ENCODE peak calls at places on chromosomes 5 and 9, in five cellular contexts. G, K, N, Y and P are unnamed samples. For H3K4me1, the result is how much of the 10 kb centered on the place peaks cover.

GRCh38 chr9:87445646-87446045 is 52.0 kb upstream of the DAPK1 start:
- DNase-seq in G (peak), K (no peak), N (peak), Y (no peak), P (no peak)

GRCh38 chr5:162372265-162372664 is 304.7 kb downstream of the GABRG2 start:
- DNase-seq in G (no peak), K (no peak), N (no peak), Y (no peak), P (no peak)

GRCh38 chr5:74433255-74434123 is 207.0 kb downstream of the ENC1 start:
- DNase-seq in G (no peak), K (no peak), N (no peak), Y (no peak), P (no peak)

GRCh38 chr9:129671519-129671918 is 6.1 kb downstream of the PRRX2 start:
- DNase-seq in G (no peak), K (no peak), N (no peak), Y (no peak), P (no peak)

GRCh38 chr9:70229579-70229978 is 29.2 kb upstream of the SMC5 start:
- DNase-seq in G (no peak), K (no peak), N (no peak), Y (no peak), P (no peak)

GRCh38 chr5:32298056-32298420 is 14.7 kb downstream of the MTMR12 start:
- DNase-seq in G (no peak), K (no peak), N (no peak), Y (no peak), P (no peak)

GRCh38 chr5:179051784-179052183 is 8.4 kb upstream of the ZNF354C start:
- DNase-seq in G (no peak), K (no peak), N (no peak), Y (no peak), P (no peak)

GRCh38 chr9:74570879-74571512 is 73.9 kb downstream of the RORB start:
- DNase-seq in G (no peak), K (no peak), N (no peak), Y (no peak), P (no peak)

GRCh38 chr5:179619776-179620175 is 3.7 kb downstream of the HNRNPH1 start:
- DNase-seq in G (no peak), K (no peak), N (no peak), Y (no peak), P (no peak)

GRCh38 chr5:117805058-117805457 is 1183.3 kb downstream of the DTWD2 start:
- DNase-seq in G (no peak), K (no peak), N (no peak), Y (no peak), P (no peak)

GRCh38 chr5:169772256-169772655 is 135.2 kb downstream of the DOCK2 start:
- DNase-seq in G (no peak), K (no peak), N (no peak), Y (no peak), P (no peak)

GRCh38 chr5:172102913-172103629 is 85.0 kb downstream of the STK10 start:
- DNase-seq in G (peak), K (peak), N (peak), Y (peak), P (peak)

GRCh38 chr5:83494666-83495065 is 23.1 kb downstream of the VCAN start:
- DNase-seq in G (no peak), K (no peak), N (no peak), Y (no peak), P (no peak)

GRCh38 chr5:141951341-141951781 is 6.6 kb downstream of the PCDH12 start:
- DNase-seq in G (no peak), K (no peak), N (no peak), Y (no peak), P (no peak)

GRCh38 chr5:160183075-160183474 is 46.2 kb upstream of the FABP6 start:
- DNase-seq in G (no peak), K (no peak), N (no peak), Y (no peak), P (no peak)

GRCh38 chr5:53318303-53318702 is 162.1 kb upstream of the FST start:
- DNase-seq in G (no peak), K (no peak), N (no peak), Y (no peak), P (no peak)

DNA sequence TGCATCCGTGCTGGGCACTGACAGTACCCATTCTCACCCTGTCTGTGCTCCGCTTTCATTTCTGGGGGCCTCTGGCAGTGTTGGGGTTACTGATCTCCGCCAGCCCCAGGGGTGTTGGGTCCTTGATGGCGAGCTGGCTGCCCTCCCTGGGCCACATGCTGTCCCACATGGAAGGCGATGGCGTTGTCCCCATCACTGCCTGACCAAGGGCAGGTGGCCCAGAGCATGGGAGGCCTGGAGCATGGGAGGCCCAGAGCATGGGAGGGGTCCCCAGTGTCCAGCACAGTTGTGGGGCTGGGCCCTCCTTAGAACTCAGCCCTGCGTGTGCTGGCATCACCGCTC is 50.9 kb downstream of the RXRA start:
- DNase-seq in G (no peak), K (no peak), N (no peak), Y (no peak), P (no peak)
- H3K4me1 ChIP-seq in G (half or more), K (half or more), N (half or more), Y (half or more), P (half or more)

GRCh38 chr5:90017236-90017635 is 392.3 kb downstream of the CETN3 start:
- DNase-seq in G (no peak), K (no peak), N (no peak), Y (no peak), P (no peak)

GRCh38 chr5:90015584-90016018 is 394.0 kb downstream of the CETN3 start:
- DNase-seq in G (no peak), K (no peak), N (no peak), Y (no peak), P (no peak)

GRCh38 chr5:90022002-90022710 is 387.4 kb downstream of the CETN3 start:
- DNase-seq in G (no peak), K (no peak), N (no peak), Y (no peak), P (no peak)

GRCh38 chr5:90022711-90023053 is 386.9 kb downstream of the CETN3 start:
- DNase-seq in G (no peak), K (no peak), N (no peak), Y (no peak), P (no peak)

DNA sequence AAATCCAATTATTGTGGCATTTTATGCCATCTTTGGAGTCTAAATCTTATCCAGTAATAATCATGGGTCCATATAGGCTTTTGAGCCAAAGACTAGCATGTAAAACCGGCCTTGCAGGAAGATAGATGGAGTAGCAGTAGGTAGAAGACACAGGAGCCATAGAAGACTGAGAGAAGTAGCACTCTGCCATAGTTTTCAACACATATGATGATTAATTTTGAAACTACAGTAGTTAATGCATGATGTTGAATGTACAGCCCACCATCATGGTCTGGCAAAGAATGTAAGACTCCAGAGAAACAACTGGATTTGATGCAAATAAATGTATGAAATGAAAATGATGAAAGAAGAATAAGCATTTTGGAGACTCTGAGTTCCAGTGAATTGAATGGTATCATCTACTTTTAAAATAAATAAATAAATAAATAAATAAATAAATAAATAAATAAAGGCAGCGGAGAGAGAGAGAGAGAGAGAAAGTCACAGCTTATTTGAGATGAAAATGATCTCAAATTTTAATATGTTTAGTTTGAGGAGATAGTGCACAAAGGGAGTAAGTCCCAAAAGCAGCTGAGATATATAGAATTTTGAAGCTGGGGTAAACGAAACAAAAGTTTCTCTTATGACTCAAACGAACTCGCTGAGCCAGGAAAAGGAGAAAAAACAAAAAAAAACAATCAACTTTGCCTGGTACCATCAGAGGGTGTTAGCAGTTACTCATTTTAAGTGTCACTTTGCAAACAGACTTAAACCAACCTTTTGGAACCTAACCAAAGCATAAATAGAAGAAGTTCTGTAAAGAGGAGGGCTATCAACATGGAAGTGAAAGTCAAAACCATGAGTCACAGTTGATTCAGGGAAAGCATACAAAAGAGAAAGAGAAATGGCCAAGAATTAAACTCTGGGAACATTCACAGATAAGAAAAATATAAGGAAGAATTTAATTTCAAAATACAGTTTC is 388.7 kb downstream of the CETN3 start:
- DNase-seq in G (no peak), K (no peak), N (no peak), Y (no peak), P (no peak)
- TF ChIP-seq POLR2AphosphoS5 in G (no peak), K (no peak), N (no peak), Y (no peak), P (no peak)

GRCh38 chr5:61991426-61991825 is 314.6 kb upstream of the KIF2A start:
- DNase-seq in G (no peak), K (no peak), N (no peak), Y (no peak), P (no peak)

GRCh38 chr5:61999371-61999770 is 306.6 kb upstream of the KIF2A start:
- DNase-seq in G (no peak), K (no peak), N (no peak), Y (no peak), P (no peak)

GRCh38 chr5:61993446-61994017 is 312.5 kb upstream of the KIF2A start:
- DNase-seq in G (no peak), K (no peak), N (no peak), Y (no peak), P (no peak)

GRCh38 chr5:61991861-61992260 is 314.1 kb upstream of the KIF2A start:
- DNase-seq in G (no peak), K (no peak), N (no peak), Y (no peak), P (no peak)

DNA sequence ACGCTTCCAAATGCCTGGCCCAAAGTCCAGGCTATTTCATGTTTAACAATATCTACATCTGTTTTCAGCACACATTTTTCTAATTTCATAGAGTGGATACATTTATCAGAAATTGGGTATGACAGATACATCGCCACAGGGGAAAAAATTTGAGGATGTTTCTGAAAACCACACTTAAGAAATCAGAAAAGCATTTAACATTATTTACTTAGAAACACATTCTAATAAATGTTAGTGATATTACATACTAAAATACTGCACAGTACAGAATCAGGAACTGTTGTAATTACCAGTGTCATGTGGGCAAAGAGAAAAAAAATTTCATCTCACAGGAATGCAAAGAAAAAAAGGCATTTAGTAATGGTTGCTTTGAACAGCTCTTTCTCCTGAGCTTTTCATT is 310.5 kb upstream of the KIF2A start:
- DNase-seq in G (no peak), K (no peak), N (no peak), Y (no peak), P (no peak)
- H3K4me1 ChIP-seq in G (under half), K (under half), N (under half), Y (under half), P (under half)

GRCh38 chr9:10212702-10213101 is 400.1 kb downstream of the PTPRD start:
- DNase-seq in G (no peak), K (no peak), N (no peak), Y (no peak), P (no peak)
- TF ChIP-seq POLR2AphosphoS5 in G (no peak), K (no peak), N (no peak), Y (no peak), P (no peak)

GRCh38 chr5:69078921-69079537 is 14.8 kb upstream of the SLC30A5 start:
- DNase-seq in G (no peak), K (no peak), N (no peak), Y (no peak), P (no peak)
- H3K4me1 ChIP-seq in G (under half), K (under half), N (under half), Y (under half), P (under half)